ENCODE peak calls at places on chromosomes 16 and 17, in four cellular contexts. O is HCT116, U is small intestine, V is mammary epithelial cell. J is an unnamed sample.

GRCh38 chr17:35890774-35891155 is 10.6 kb upstream of the CCL5 start:
- DNase-seq in O (no peak), U (peak; percentile 73), V (no peak), J (peak; percentile 20)

GRCh38 chr16:2715519-2715918 is 4.5 kb downstream of the PRSS27 start:
- DNase-seq in O (no peak), U (peak; percentile 20), V (peak; percentile 23), J (peak; percentile 59)

GRCh38 chr17:58913971-58914769 is 158.5 kb downstream of the PPM1E start:
- DNase-seq in O (no peak), U (no peak), V (no peak), J (no peak)

GRCh38 chr17:34584805-34585416 is 5.5 kb downstream of the TMEM132E start:
- DNase-seq in O (no peak), U (peak; percentile 54), V (peak; percentile 15), J (no peak)

GRCh38 chr17:72474740-72475477 is 354.1 kb downstream of the SOX9 start:
- DNase-seq in O (no peak), U (peak; percentile 48), V (peak; percentile 53), J (peak; percentile 60)

GRCh38 chr16:24737916-24738594 is 8.6 kb downstream of the TNRC6A start:
- DNase-seq in O (no peak), U (no peak), V (no peak), J (no peak)

GRCh38 chr17:29094101-29094708 is 51.3 kb downstream of the PIPOX start:
- DNase-seq in O (no peak), U (no peak), V (no peak), J (no peak)

GRCh38 chr16:88738167-88739084 is 32.1 kb downstream of the CTU2 start:
- DNase-seq in O (no peak), U (no peak), V (no peak), J (no peak)

GRCh38 chr16:56852401-56852730 is 12.6 kb upstream of the SLC12A3 start:
- DNase-seq in O (no peak), U (no peak), V (no peak), J (no peak)

GRCh38 chr17:28944862-28945741 is 6.2 kb downstream of the PHF12 start:
- DNase-seq in O (no peak), U (no peak), V (peak; percentile 29), J (no peak)

DNA sequence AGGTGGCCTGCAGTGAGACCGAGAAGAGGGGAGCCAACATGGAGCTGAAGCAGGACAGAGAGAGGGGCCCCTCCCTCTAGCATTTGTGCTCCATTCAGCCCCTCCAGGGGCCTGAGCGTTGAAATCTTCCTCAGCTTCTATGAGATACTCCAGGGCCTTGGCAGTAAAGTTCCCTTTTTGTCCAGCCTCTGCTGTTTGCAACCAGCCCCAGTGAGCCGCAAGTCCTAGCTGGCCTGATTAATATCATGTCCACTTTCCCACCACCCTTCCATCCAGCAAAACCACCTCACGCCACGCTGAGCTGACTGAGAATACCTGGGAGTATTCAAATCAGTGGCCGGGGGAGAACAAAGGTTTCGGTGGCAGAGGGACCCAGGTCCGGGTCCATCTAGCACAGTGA is 11.7 kb upstream of the RPH3AL start:
- DNase-seq in O (no peak), U (no peak), V (no peak), J (no peak)
- H3K27ac ChIP-seq in O (no peak overlapping the region), U (no peak overlapping the region), V (no peak overlapping the region), J (no peak overlapping the region)

GRCh38 chr16:81473066-81473488 is 28.5 kb downstream of the CMIP start:
- DNase-seq in O (no peak), U (no peak), V (no peak), J (no peak)
- H3K4me1 ChIP-seq in O (no peaks in the 10 kb centered on the region), U (peaks cover 7% of the 10 kb centered on the region), V (no peaks in the 10 kb centered on the region), J (peaks cover 27% of the 10 kb centered on the region)

GRCh38 chr17:37610971-37611370 is 1.8 kb upstream of the SYNRG start:
- DNase-seq in O (no peak), U (no peak), V (no peak), J (no peak)
- H3K27ac ChIP-seq in O (no peak overlapping the region), U (no peak overlapping the region), V (no peak overlapping the region), J (no peak overlapping the region)

GRCh38 chr16:87077750-87078127 is 239.5 kb downstream of the C16orf95 start:
- DNase-seq in O (no peak), U (no peak), V (no peak), J (no peak)

GRCh38 chr16:87076331-87076949 is 240.8 kb downstream of the C16orf95 start:
- DNase-seq in O (no peak), U (no peak), V (no peak), J (no peak)

GRCh38 chr16:87085441-87085840 is 231.8 kb downstream of the C16orf95 start:
- DNase-seq in O (no peak), U (no peak), V (no peak), J (no peak)

GRCh38 chr16:87076950-87077749 is 240.0 kb downstream of the C16orf95 start:
- DNase-seq in O (peak; percentile 94), U (peak; percentile 53), V (peak; percentile 60), J (peak; percentile 83)

DNA sequence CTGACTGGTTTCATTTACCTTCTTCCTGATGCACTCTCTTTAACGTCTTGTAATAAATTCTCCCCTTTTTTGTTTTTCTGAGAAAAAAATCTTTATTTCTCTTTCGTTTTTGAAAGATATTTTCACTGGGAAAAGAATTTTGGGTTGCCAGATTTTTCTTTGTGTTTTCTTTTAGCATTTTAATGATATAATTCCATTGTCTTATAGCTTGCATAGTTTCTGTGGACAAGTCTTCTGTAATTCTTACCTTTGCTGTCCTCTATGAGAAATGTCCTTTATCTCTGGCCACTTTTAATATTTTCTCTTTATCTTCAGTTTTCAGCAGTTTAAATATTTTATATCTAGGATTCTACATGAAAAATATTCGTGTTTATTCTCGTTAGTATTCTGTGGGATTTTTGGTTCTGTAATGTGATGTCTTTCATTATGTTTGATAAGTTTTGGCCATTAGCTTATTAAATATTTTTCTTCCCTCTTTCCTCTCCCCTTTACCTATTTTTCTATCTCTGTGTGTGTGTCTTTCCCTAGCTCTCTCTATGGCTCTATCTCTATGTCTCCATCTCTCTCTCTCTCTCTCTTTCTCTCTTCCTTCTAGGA is 236.5 kb downstream of the C16orf95 start:
- DNase-seq in O (peak; percentile 10), U (no peak), V (no peak), J (no peak)
- H3K4me1 ChIP-seq in O (peaks cover 7% of the 10 kb centered on the region), U (no peaks in the 10 kb centered on the region), V (peaks cover 5% of the 10 kb centered on the region), J (peaks cover 3% of the 10 kb centered on the region)

DNA sequence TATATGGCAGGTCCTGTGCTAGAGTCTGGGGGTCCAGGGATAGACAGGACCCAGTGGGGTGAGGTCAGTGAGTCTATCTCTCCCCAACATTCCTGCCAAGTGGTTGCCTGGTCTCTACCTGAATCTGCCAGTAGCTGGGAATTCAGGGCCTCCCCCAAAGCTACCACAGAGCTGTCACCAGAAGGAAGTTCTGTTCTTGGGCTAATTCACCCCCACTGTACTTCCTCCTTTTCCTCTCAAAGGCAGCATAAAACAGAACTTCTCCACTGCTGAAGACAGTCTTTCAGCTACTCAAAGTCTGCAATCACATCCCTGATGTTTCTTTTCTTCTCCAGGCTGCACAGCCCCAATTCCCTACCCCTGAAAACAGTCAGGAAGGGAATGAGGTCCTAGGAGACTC is 8.8 kb downstream of the CAMTA2 start:
- DNase-seq in O (no peak), U (no peak), V (no peak), J (no peak)
- H3K27ac ChIP-seq in O (no peak overlapping the region), U (no peak overlapping the region), V (no peak overlapping the region), J (no peak overlapping the region)

GRCh38 chr17:45156242-45156641 is 5.4 kb upstream of the HEXIM2 start:
- DNase-seq in O (no peak), U (no peak), V (no peak), J (no peak)

GRCh38 chr17:45160505-45161287 is 979 bp upstream of the HEXIM2 start:
- DNase-seq in O (no peak), U (peak; percentile 58), V (peak; percentile 40), J (peak; percentile 80)

GRCh38 chr17:45150911-45151809 is 2.9 kb downstream of the HEXIM1 start:
- DNase-seq in O (no peak), U (no peak), V (no peak), J (no peak)

GRCh38 chr17:45155029-45155428 is 6.6 kb upstream of the HEXIM2 start:
- DNase-seq in O (no peak), U (no peak), V (no peak), J (no peak)

GRCh38 chr17:45155483-45155882 is 6.2 kb upstream of the HEXIM2 start:
- DNase-seq in O (no peak), U (no peak), V (no peak), J (no peak)
- H3K4me1 ChIP-seq in O (peaks cover 32% of the 10 kb centered on the region), U (peaks cover 6% of the 10 kb centered on the region), V (peaks cover 18% of the 10 kb centered on the region), J (peaks cover 68% of the 10 kb centered on the region)

GRCh38 chr17:15462962-15463361 is 4.5 kb downstream of the CDRT4 start:
- DNase-seq in O (no peak), U (no peak), V (no peak), J (no peak)
- H3K27ac ChIP-seq in O (no peak overlapping the region), U (peak overlapping the region; percentile 26), V (no peak overlapping the region), J (no peak overlapping the region)

DNA sequence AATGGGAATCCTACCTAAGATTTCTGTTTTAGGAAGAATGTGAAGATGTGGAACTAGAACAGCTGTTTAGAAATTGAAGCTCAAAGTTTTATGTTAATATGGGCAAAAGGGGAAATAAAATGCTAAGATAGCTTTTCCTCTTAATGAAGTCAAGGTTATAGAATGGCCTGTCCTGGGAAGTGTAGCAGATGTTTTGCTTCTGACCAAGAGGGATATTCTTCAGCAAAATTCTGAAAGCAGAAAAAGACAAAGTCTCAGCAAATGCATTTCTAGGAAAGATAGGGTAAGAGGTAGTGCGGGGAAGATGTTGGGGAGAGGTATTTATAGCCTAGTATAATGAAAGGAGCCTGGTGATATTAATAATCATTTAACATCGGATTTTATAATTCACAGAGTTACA is 13.1 kb downstream of the MAP3K3 start:
- DNase-seq in O (no peak), U (no peak), V (no peak), J (no peak)
- H3K4me1 ChIP-seq in O (no peaks in the 10 kb centered on the region), U (no peaks in the 10 kb centered on the region), V (no peaks in the 10 kb centered on the region), J (peaks cover 38% of the 10 kb centered on the region)

GRCh38 chr17:57091186-57091618 is 6.2 kb downstream of the AKAP1 start:
- DNase-seq in O (no peak), U (no peak), V (no peak), J (peak; percentile 56)

GRCh38 chr17:57090560-57091185 is 5.6 kb downstream of the AKAP1 start:
- DNase-seq in O (no peak), U (no peak), V (peak; percentile 29), J (no peak)

GRCh38 chr17:57092779-57093178 is 7.7 kb downstream of the AKAP1 start:
- DNase-seq in O (no peak), U (peak; percentile 57), V (no peak), J (no peak)

GRCh38 chr17:57089391-57089790 is 4.3 kb downstream of the AKAP1 start:
- DNase-seq in O (no peak), U (no peak), V (no peak), J (no peak)

DNA sequence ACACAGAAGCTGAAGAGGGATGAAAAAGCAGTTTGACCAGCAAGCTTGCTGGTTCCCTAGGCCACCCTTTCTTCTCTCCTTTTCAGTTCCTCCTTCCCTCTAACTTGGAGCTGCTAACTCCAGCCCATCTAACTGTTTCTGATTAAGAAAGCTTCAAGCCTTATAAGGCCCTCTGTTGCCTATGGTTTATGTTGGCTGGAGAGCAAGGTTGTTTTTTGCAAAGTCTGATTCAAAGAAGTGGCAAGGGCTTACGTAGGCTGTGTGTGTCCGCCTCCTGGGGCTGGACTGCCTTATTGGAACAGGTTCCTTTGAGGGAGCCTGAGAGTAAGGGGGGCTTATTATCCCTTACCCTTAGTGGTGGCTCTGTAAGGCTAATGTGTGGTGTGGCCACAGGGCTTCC is 7.1 kb downstream of the AKAP1 start:
- DNase-seq in O (no peak), U (no peak), V (no peak), J (no peak)
- H3K27ac ChIP-seq in O (no peak overlapping the region), U (peak overlapping the region; percentile 73), V (no peak overlapping the region), J (no peak overlapping the region)

GRCh38 chr16:69909043-69909442 is 42.1 kb upstream of the CLEC18A start:
- DNase-seq in O (no peak), U (no peak), V (no peak), J (no peak)
- H3K4me1 ChIP-seq in O (no peaks in the 10 kb centered on the region), U (no peaks in the 10 kb centered on the region), V (peaks cover 3% of the 10 kb centered on the region), J (no peaks in the 10 kb centered on the region)